ENCODE peak calls at places on chromosome 4, in seven cellular contexts. Q is SK-N-SH, Z is A549, M is endothelial cell, Y is GM06990, C is retinal pigment epithelial cell, K is neural progenitor cell. W is an unnamed sample.

GRCh38 chr4:38025665-38026064 is 65.5 kb downstream of the PTTG2 start:
- DNase-seq in M (no peak), Z (no peak), C (no peak), K (no peak), Y (no peak), Q (no peak), W (no peak)

GRCh38 chr4:166594326-166594946 is 639.9 kb downstream of the SPOCK3 start:
- DNase-seq in C (peak; percentile 29), Q (peak; percentile 41), K (peak; percentile 75), Y (no peak), Z (peak; percentile 15), M (peak; percentile 53), W (peak; percentile 40)

GRCh38 chr4:39036172-39036571 is 4.0 kb upstream of the TMEM156 start:
- DNase-seq in C (peak; percentile 60), Y (no peak), Q (no peak), Z (no peak), M (no peak), K (no peak), W (no peak)

GRCh38 chr4:159655547-159655946 is 552.7 kb downstream of the RAPGEF2 start:
- DNase-seq in Z (no peak), Q (no peak), Y (no peak), M (no peak), C (peak; percentile 88), K (no peak), W (no peak)

GRCh38 chr4:7863911-7864681 is 75.6 kb downstream of the AFAP1 start:
- DNase-seq in Y (no peak), M (no peak), Q (no peak), K (peak; percentile 23), Z (no peak), C (no peak), W (no peak)

GRCh38 chr4:39464886-39465501 is 6.1 kb downstream of the LIAS start:
- DNase-seq in K (no peak), M (no peak), Y (no peak), C (no peak), Q (peak; percentile 81), Z (peak; percentile 62), W (no peak)

GRCh38 chr4:7960017-7960789 is 20.5 kb upstream of the AFAP1 start:
- DNase-seq in Z (no peak), Y (no peak), K (no peak), C (no peak), M (no peak), Q (no peak), W (no peak)

GRCh38 chr4:33063238-33063637 is 2343.1 kb downstream of the PCDH7 start:
- DNase-seq in Y (no peak), Z (no peak), C (no peak), K (no peak), Q (no peak), M (no peak), W (no peak)

GRCh38 chr4:183417356-183417755 is 27.1 kb upstream of the CDKN2AIP start:
- DNase-seq in C (no peak), K (no peak), M (no peak), Z (no peak), Q (no peak), Y (no peak), W (no peak)

GRCh38 chr4:14877246-14878220 is 124.7 kb upstream of the CPEB2 start:
- DNase-seq in C (peak; percentile 97), Q (peak; percentile 34), Z (no peak), M (peak; percentile 25), Y (no peak), K (no peak), W (no peak)

GRCh38 chr4:156771171-156771837 is 200.3 kb downstream of the PDGFC start:
- DNase-seq in Y (no peak), Z (no peak), M (no peak), K (peak; percentile 51), C (peak; percentile 87), Q (peak; percentile 5), W (peak; percentile 6)

GRCh38 chr4:38529189-38530115 is 134.5 kb upstream of the KLF3 start:
- DNase-seq in Q (no peak), C (no peak), K (no peak), Z (no peak), M (peak; percentile 29), Y (peak; percentile 77), W (no peak)

GRCh38 chr4:13218316-13218958 is 265.7 kb downstream of the RAB28 start:
- DNase-seq in M (no peak), Q (no peak), K (no peak), C (no peak), Y (no peak), Z (no peak), W (no peak)

GRCh38 chr4:179536694-179537093 is 2094.5 kb upstream of the AGA start:
- DNase-seq in M (no peak), Q (no peak), C (no peak), Y (no peak), Z (no peak), K (no peak), W (no peak)

GRCh38 chr4:119977135-119977534 is 89.5 kb downstream of the MAD2L1 start:
- DNase-seq in C (no peak), Q (no peak), Z (no peak), K (no peak), M (no peak), Y (no peak), W (no peak)

GRCh38 chr4:137300776-137301175 is 231.5 kb downstream of the PCDH18 start:
- DNase-seq in M (no peak), Y (no peak), K (no peak), Z (no peak), Q (no peak), C (no peak), W (no peak)

GRCh38 chr4:41207330-41207831 is 7.0 kb downstream of the APBB2 start:
- DNase-seq in Q (no peak), Y (no peak), M (no peak), C (no peak), K (no peak), Z (no peak), W (no peak)

GRCh38 chr4:67198757-67199156 is 346.5 kb downstream of the CENPC start:
- DNase-seq in Z (no peak), C (peak; percentile 73), K (no peak), Q (no peak), M (peak; percentile 8), Y (peak; percentile 3), W (no peak)

GRCh38 chr4:94256833-94257232 is 49.2 kb downstream of the SMARCAD1 start:
- DNase-seq in Q (no peak), C (no peak), Y (no peak), M (no peak), K (no peak), Z (no peak), W (no peak)
- TF ChIP-seq CTCF in Q (peak; percentile 55), C (peak; percentile 40), Y (peak; percentile 15), M (no peak), K (peak; percentile 36), Z (peak; percentile 29), W (no peak)

GRCh38 chr4:105495667-105496066 is 21.8 kb upstream of the PPA2 start:
- DNase-seq in Q (no peak), K (no peak), Z (no peak), Y (no peak), C (no peak), M (no peak), W (no peak)

DNA sequence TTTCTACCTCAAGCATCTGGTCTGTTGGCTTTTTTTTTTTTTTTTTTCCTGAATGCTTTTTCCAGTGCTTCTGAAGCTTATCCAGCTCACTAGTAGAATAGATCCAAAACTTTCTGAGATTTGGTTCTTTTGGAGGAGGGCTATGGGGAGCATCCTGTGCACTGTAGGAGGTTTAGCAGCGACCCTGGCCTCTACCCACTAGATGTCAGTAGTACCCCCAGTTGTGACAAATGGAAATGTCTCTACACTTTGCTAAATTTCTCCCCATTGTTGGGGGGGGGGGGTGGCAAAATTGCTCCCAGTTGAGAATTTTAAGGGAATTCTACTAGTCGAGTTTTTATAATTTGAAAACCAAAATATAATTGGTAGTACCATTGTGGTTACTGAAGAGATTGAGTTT is 23.0 kb upstream of the PPA2 start:
- DNase-seq in C (no peak), Y (no peak), Q (no peak), Z (no peak), M (no peak), K (peak; percentile 37), W (no peak)
- TF ChIP-seq CTCF in C (peak; percentile 34), Y (peak; percentile 49), Q (peak; percentile 16), Z (no peak), M (no peak), K (peak; percentile 53), W (peak; percentile 16)

GRCh38 chr4:140626982-140627381 is 58.2 kb upstream of the UCP1 start:
- DNase-seq in Q (peak; percentile 40), Y (no peak), M (no peak), K (no peak), Z (no peak), C (no peak), W (no peak)
- TF ChIP-seq CTCF in Q (peak; percentile 37), Y (no peak), M (no peak), K (no peak), Z (no peak), C (peak; percentile 47), W (no peak)

GRCh38 chr4:80219301-80220025 is 22.2 kb downstream of the PRDM8 start:
- DNase-seq in Y (no peak), C (no peak), Z (no peak), M (no peak), Q (no peak), K (peak; percentile 83), W (peak; percentile 38)

GRCh38 chr4:80220711-80221110 is 23.4 kb downstream of the PRDM8 start:
- DNase-seq in M (no peak), Z (no peak), Q (no peak), K (no peak), C (no peak), Y (no peak), W (no peak)

GRCh38 chr4:80225628-80226027 is 28.3 kb downstream of the PRDM8 start:
- DNase-seq in Y (no peak), Z (no peak), M (no peak), K (no peak), Q (no peak), C (no peak), W (no peak)

GRCh38 chr4:80216100-80216761 is 18.9 kb downstream of the PRDM8 start:
- DNase-seq in Z (no peak), Y (no peak), Q (no peak), M (no peak), C (no peak), K (no peak), W (no peak)

GRCh38 chr4:80221161-80221560 is 23.9 kb downstream of the PRDM8 start:
- DNase-seq in Q (no peak), Y (no peak), Z (no peak), M (no peak), K (no peak), C (no peak), W (no peak)
- TF ChIP-seq CTCF in Q (peak; percentile 72), Y (peak; percentile 35), Z (peak; percentile 46), M (peak; percentile 49), K (peak; percentile 32), C (peak; percentile 45), W (peak; percentile 33)

GRCh38 chr4:3193531-3194203 is 55.3 kb upstream of the MSANTD1 start:
- DNase-seq in K (no peak), M (no peak), Q (peak; percentile 53), Y (no peak), Z (no peak), C (no peak), W (no peak)
- TF ChIP-seq CTCF in K (peak; percentile 32), M (no peak), Q (peak; percentile 55), Y (no peak), Z (peak; percentile 44), C (peak; percentile 29), W (no peak)